ENCODE peak calls at places on chromosomes 5 and 9, in eight cellular contexts. D, I, Y, W, O, B, L and Z are unnamed samples.
A peak's percentile ranks its signal among the peaks of the same experiment; 100 is the strongest.

GRCh38 chr5:149271195-149271716 is 403 bp upstream of the AFAP1L1 start:
- DNase-seq in D (no peak), I (peak; percentile 37), Y (no peak), W (no peak), O (no peak), B (no peak), L (peak; percentile 64), Z (no peak)

GRCh38 chr5:10536931-10537579 is 26.8 kb upstream of the ANKRD33B start:
- DNase-seq in D (no peak), I (peak; percentile 79), Y (no peak), W (no peak), O (no peak), B (no peak), L (no peak), Z (no peak)

GRCh38 chr9:87792831-87793288 is 66.9 kb downstream of the CTSL start:
- DNase-seq in D (peak; percentile 80), I (peak; percentile 97), Y (peak; percentile 49), W (peak; percentile 65), O (no peak), B (peak; percentile 92), L (peak; percentile 53), Z (no peak)

GRCh38 chr9:36864491-36865410 is 169.3 kb downstream of the PAX5 start:
- DNase-seq in D (peak; percentile 20), I (no peak), Y (no peak), W (no peak), O (no peak), B (no peak), L (no peak), Z (no peak)

GRCh38 chr9:99868845-99869244 is 37.6 kb upstream of the STX17 start:
- DNase-seq in D (no peak), I (peak; percentile 31), Y (no peak), W (peak; percentile 29), O (no peak), B (no peak), L (no peak), Z (no peak)

GRCh38 chr9:107905313-107906027 is 415.9 kb upstream of the KLF4 start:
- DNase-seq in D (peak; percentile 49), I (no peak), Y (no peak), W (no peak), O (no peak), B (no peak), L (no peak), Z (no peak)

GRCh38 chr5:33690736-33691135 is 201.1 kb downstream of the ADAMTS12 start:
- DNase-seq in D (no peak), I (no peak), Y (no peak), W (peak; percentile 90), O (no peak), B (no peak), L (no peak), Z (peak; percentile 87)

GRCh38 chr9:32378496-32378895 is 5.9 kb upstream of the ACO1 start:
- DNase-seq in D (no peak), I (peak; percentile 91), Y (no peak), W (peak; percentile 59), O (no peak), B (no peak), L (peak; percentile 83), Z (peak; percentile 63)

GRCh38 chr5:160021818-160022446 is 13.0 kb downstream of the TTC1 start:
- DNase-seq in D (no peak), I (peak; percentile 73), Y (no peak), W (peak; percentile 71), O (peak; percentile 4), B (no peak), L (peak; percentile 71), Z (peak; percentile 60)

GRCh38 chr9:38311382-38312270 is 80.9 kb upstream of the ALDH1B1 start:
- DNase-seq in D (no peak), I (peak; percentile 1), Y (peak; percentile 20), W (no peak), O (no peak), B (peak; percentile 79), L (no peak), Z (no peak)

GRCh38 chr9:116345817-116346216 is 192.2 kb downstream of the PAPPA start:
- DNase-seq in D (no peak), I (no peak), Y (no peak), W (no peak), O (no peak), B (no peak), L (no peak), Z (no peak)

GRCh38 chr9:95005276-95006141 is 279.0 kb downstream of the AOPEP start:
- DNase-seq in D (no peak), I (no peak), Y (peak; percentile 27), W (no peak), O (no peak), B (no peak), L (peak; percentile 35), Z (no peak)

GRCh38 chr5:1420211-1421195 is 24.7 kb downstream of the SLC6A3 start:
- DNase-seq in D (peak; percentile 11), I (no peak), Y (no peak), W (no peak), O (no peak), B (no peak), L (no peak), Z (no peak)

GRCh38 chr5:110441035-110441434 is 285.4 kb downstream of the TMEM232 start:
- DNase-seq in D (no peak), I (peak; percentile 32), Y (no peak), W (peak; percentile 53), O (no peak), B (no peak), L (peak; percentile 46), Z (peak; percentile 53)

GRCh38 chr5:58496488-58496887 is 5.3 kb downstream of the GAPT start:
- DNase-seq in D (no peak), I (no peak), Y (no peak), W (no peak), O (no peak), B (no peak), L (no peak), Z (no peak)
- TF ChIP-seq CTCF in D (no peak), I (peak; percentile 19), Y (no peak), W (peak; percentile 46), O (no peak), B (no peak), L (peak; percentile 36), Z (no peak)

GRCh38 chr9:135090081-135090480 is 2.6 kb downstream of the OLFM1 start:
- DNase-seq in D (peak; percentile 22), I (no peak), Y (no peak), W (no peak), O (no peak), B (no peak), L (no peak), Z (no peak)

GRCh38 chr9:135088979-135089847 is 1.7 kb downstream of the OLFM1 start:
- DNase-seq in D (peak; percentile 48), I (no peak), Y (no peak), W (no peak), O (no peak), B (no peak), L (no peak), Z (no peak)

GRCh38 chr9:135088348-135088978 is 995 bp downstream of the OLFM1 start:
- DNase-seq in D (no peak), I (no peak), Y (no peak), W (no peak), O (no peak), B (no peak), L (no peak), Z (no peak)

GRCh38 chr9:135091545-135091944 is 4.1 kb downstream of the OLFM1 start:
- DNase-seq in D (no peak), I (no peak), Y (no peak), W (no peak), O (no peak), B (no peak), L (no peak), Z (no peak)

GRCh38 chr9:135090547-135090946 is 3.1 kb downstream of the OLFM1 start:
- DNase-seq in D (no peak), I (peak; percentile 36), Y (no peak), W (no peak), O (no peak), B (no peak), L (no peak), Z (no peak)
- H3K4me3 ChIP-seq in D (no peak overlapping the region), I (no peak overlapping the region), Y (no peak overlapping the region), W (no peak overlapping the region), O (no peak overlapping the region), B (no peak overlapping the region), L (no peak overlapping the region), Z (no peak overlapping the region)

GRCh38 chr9:110457245-110457644 is 119.6 kb upstream of the TXNDC8 start:
- DNase-seq in D (no peak), I (no peak), Y (no peak), W (no peak), O (no peak), B (no peak), L (no peak), Z (no peak)

GRCh38 chr9:110455860-110456259 is 118.2 kb upstream of the TXNDC8 start:
- DNase-seq in D (no peak), I (no peak), Y (no peak), W (no peak), O (no peak), B (no peak), L (no peak), Z (no peak)

DNA sequence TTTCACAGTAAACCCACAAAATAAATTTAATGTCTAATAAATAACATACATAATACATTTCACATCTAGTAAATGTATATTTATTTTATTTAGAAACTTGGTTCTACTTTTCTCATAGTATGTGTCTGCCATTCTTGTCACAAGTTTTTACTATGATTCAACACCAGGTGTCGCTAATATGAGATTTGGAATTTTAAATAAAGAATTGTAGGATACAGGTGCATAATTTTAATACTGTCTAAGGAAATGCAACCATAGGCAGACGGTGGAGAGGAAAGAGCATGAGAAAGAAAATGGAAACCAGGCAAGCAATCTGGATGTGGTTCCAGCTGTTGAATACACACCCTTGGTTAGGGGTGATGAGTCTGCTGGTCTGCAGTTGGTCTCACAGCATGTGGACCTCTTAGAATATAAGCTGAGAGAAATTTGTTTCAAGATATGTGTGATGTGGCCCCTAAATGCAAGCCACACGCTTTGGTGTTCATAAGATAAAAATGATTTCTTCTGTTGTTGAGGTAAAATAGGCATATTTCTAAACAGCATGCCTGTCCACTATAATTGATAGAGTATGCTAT is 114.7 kb upstream of the TXNDC8 start:
- DNase-seq in D (no peak), I (peak; percentile 8), Y (no peak), W (no peak), O (no peak), B (no peak), L (peak; percentile 40), Z (no peak)
- TF ChIP-seq CTCF in D (peak; percentile 35), I (no peak), Y (peak; percentile 36), W (peak; percentile 31), O (no peak), B (no peak), L (peak; percentile 35), Z (peak; percentile 15)

GRCh38 chr5:59036274-59036961 is 453.5 kb downstream of the RAB3C start:
- DNase-seq in D (peak; percentile 52), I (peak; percentile 89), Y (no peak), W (peak; percentile 91), O (no peak), B (no peak), L (peak; percentile 95), Z (peak; percentile 68)
- H3K4me3 ChIP-seq in D (peak overlapping the region; percentile 87), I (peak overlapping the region; percentile 90), Y (no peak overlapping the region), W (peak overlapping the region; percentile 88), O (peak overlapping the region; percentile 59), B (no peak overlapping the region), L (no peak overlapping the region), Z (no peak overlapping the region)